ENCODE peak calls at places on chromosomes 7 and 10, in nine cellular contexts. One of them, this sample, is unnamed.
A peak's percentile ranks its signal among the peaks of the same experiment; 100 is the strongest.

GRCh38 chr7:1717903-1718676 is 48.0 kb downstream of the ELFN1 start:
- DNase-seq in lower leg skin: no peak
- DNase-seq in mesothelial cell of epicardium: no peak
- DNase-seq in GM06990: no peak
- DNase-seq in HFFc6: no peak
- DNase-seq in Peyer's patch: no peak
- DNase-seq in HCT116: no peak
- DNase-seq in WTC11: no peak
- DNase-seq in upper lobe of left lung: no peak
- DNase-seq in this sample: no peak

GRCh38 chr10:802506-802905 is 113.0 kb upstream of the DIP2C start:
- DNase-seq in lower leg skin: peak; percentile 67
- DNase-seq in mesothelial cell of epicardium: no peak
- DNase-seq in GM06990: no peak
- DNase-seq in HFFc6: no peak
- DNase-seq in Peyer's patch: no peak
- DNase-seq in HCT116: no peak
- DNase-seq in WTC11: no peak
- DNase-seq in upper lobe of left lung: peak; percentile 20
- DNase-seq in this sample: peak; percentile 13

GRCh38 chr10:99532687-99533495 is at the start of gene NKX2-3:
- DNase-seq in lower leg skin: no peak
- DNase-seq in mesothelial cell of epicardium: no peak
- DNase-seq in GM06990: peak; percentile 72
- DNase-seq in HFFc6: peak; percentile 33
- DNase-seq in Peyer's patch: peak; percentile 81
- DNase-seq in HCT116: no peak
- DNase-seq in WTC11: peak; percentile 92
- DNase-seq in upper lobe of left lung: peak; percentile 36
- DNase-seq in this sample: no peak

GRCh38 chr10:89158446-89158845 is 48.7 kb downstream of the CH25H start:
- DNase-seq in lower leg skin: no peak
- DNase-seq in mesothelial cell of epicardium: no peak
- DNase-seq in GM06990: no peak
- DNase-seq in HFFc6: peak; percentile 83
- DNase-seq in Peyer's patch: no peak
- DNase-seq in HCT116: no peak
- DNase-seq in WTC11: no peak
- DNase-seq in upper lobe of left lung: no peak
- DNase-seq in this sample: no peak

GRCh38 chr7:87473192-87473591 is 2.3 kb downstream of the ABCB4 start:
- DNase-seq in lower leg skin: no peak
- DNase-seq in mesothelial cell of epicardium: no peak
- DNase-seq in GM06990: no peak
- DNase-seq in HFFc6: no peak
- DNase-seq in Peyer's patch: no peak
- DNase-seq in HCT116: no peak
- DNase-seq in WTC11: no peak
- DNase-seq in upper lobe of left lung: no peak
- DNase-seq in this sample: no peak

GRCh38 chr10:86410542-86411124 is 44.0 kb upstream of the GRID1 start:
- DNase-seq in lower leg skin: no peak
- DNase-seq in mesothelial cell of epicardium: no peak
- DNase-seq in GM06990: no peak
- DNase-seq in HFFc6: peak; percentile 89
- DNase-seq in Peyer's patch: no peak
- DNase-seq in HCT116: no peak
- DNase-seq in WTC11: no peak
- DNase-seq in upper lobe of left lung: no peak
- DNase-seq in this sample: no peak

GRCh38 chr10:79196470-79197461 is 128.0 kb downstream of the ZMIZ1 start:
- DNase-seq in lower leg skin: peak; percentile 95
- DNase-seq in mesothelial cell of epicardium: peak; percentile 68
- DNase-seq in GM06990: peak; percentile 61
- DNase-seq in HFFc6: peak; percentile 30
- DNase-seq in Peyer's patch: peak; percentile 86
- DNase-seq in HCT116: peak; percentile 36
- DNase-seq in WTC11: peak; percentile 88
- DNase-seq in upper lobe of left lung: peak; percentile 77
- DNase-seq in this sample: peak; percentile 69

GRCh38 chr7:148916186-148916585 is 32.1 kb upstream of the EZH2 start:
- DNase-seq in lower leg skin: no peak
- DNase-seq in mesothelial cell of epicardium: no peak
- DNase-seq in GM06990: no peak
- DNase-seq in HFFc6: peak; percentile 44
- DNase-seq in Peyer's patch: no peak
- DNase-seq in HCT116: no peak
- DNase-seq in WTC11: no peak
- DNase-seq in upper lobe of left lung: no peak
- DNase-seq in this sample: no peak

GRCh38 chr10:118139321-118139720 is 92.6 kb upstream of the RAB11FIP2 start:
- DNase-seq in lower leg skin: no peak
- DNase-seq in mesothelial cell of epicardium: no peak
- DNase-seq in GM06990: no peak
- DNase-seq in HFFc6: no peak
- DNase-seq in Peyer's patch: no peak
- DNase-seq in HCT116: no peak
- DNase-seq in WTC11: no peak
- DNase-seq in upper lobe of left lung: no peak
- DNase-seq in this sample: no peak

GRCh38 chr10:114925675-114926204 is 12.3 kb upstream of the TRUB1 start:
- DNase-seq in lower leg skin: no peak
- DNase-seq in mesothelial cell of epicardium: no peak
- DNase-seq in GM06990: peak; percentile 26
- DNase-seq in HFFc6: peak; percentile 49
- DNase-seq in Peyer's patch: no peak
- DNase-seq in HCT116: no peak
- DNase-seq in WTC11: no peak
- DNase-seq in upper lobe of left lung: no peak
- DNase-seq in this sample: no peak

GRCh38 chr10:30058570-30059132 is 735 bp downstream of the JCAD start:
- DNase-seq in lower leg skin: no peak
- DNase-seq in mesothelial cell of epicardium: no peak
- DNase-seq in GM06990: no peak
- DNase-seq in HFFc6: no peak
- DNase-seq in Peyer's patch: no peak
- DNase-seq in HCT116: no peak
- DNase-seq in WTC11: peak; percentile 26
- DNase-seq in upper lobe of left lung: no peak
- DNase-seq in this sample: no peak

GRCh38 chr7:1948377-1948796 is 278.3 kb downstream of the ELFN1 start:
- DNase-seq in lower leg skin: no peak
- DNase-seq in mesothelial cell of epicardium: no peak
- DNase-seq in GM06990: no peak
- DNase-seq in HFFc6: no peak
- DNase-seq in Peyer's patch: peak; percentile 37
- DNase-seq in HCT116: no peak
- DNase-seq in WTC11: no peak
- DNase-seq in upper lobe of left lung: no peak
- DNase-seq in this sample: no peak

GRCh38 chr10:97355571-97355975 is 21.0 kb upstream of the FRAT2 start:
- DNase-seq in lower leg skin: no peak
- DNase-seq in mesothelial cell of epicardium: no peak
- DNase-seq in GM06990: no peak
- DNase-seq in HFFc6: no peak
- DNase-seq in Peyer's patch: no peak
- DNase-seq in HCT116: no peak
- DNase-seq in WTC11: peak; percentile 46
- DNase-seq in upper lobe of left lung: peak; percentile 51
- DNase-seq in this sample: no peak

GRCh38 chr7:139582671-139583155 is 59.2 kb downstream of the CLEC2L start:
- DNase-seq in lower leg skin: peak; percentile 70
- DNase-seq in mesothelial cell of epicardium: no peak
- DNase-seq in GM06990: no peak
- DNase-seq in HFFc6: no peak
- DNase-seq in Peyer's patch: no peak
- DNase-seq in HCT116: no peak
- DNase-seq in WTC11: no peak
- DNase-seq in upper lobe of left lung: no peak
- DNase-seq in this sample: no peak

GRCh38 chr7:1679966-1680730 is 10.1 kb downstream of the ELFN1 start:
- DNase-seq in lower leg skin: peak; percentile 66
- DNase-seq in mesothelial cell of epicardium: no peak
- DNase-seq in GM06990: no peak
- DNase-seq in HFFc6: no peak
- DNase-seq in Peyer's patch: no peak
- DNase-seq in HCT116: no peak
- DNase-seq in WTC11: no peak
- DNase-seq in upper lobe of left lung: peak; percentile 8
- DNase-seq in this sample: no peak

GRCh38 chr10:81838950-81839349 is 36.0 kb upstream of the NRG3 start:
- DNase-seq in lower leg skin: no peak
- DNase-seq in mesothelial cell of epicardium: no peak
- DNase-seq in GM06990: no peak
- DNase-seq in HFFc6: no peak
- DNase-seq in Peyer's patch: no peak
- DNase-seq in HCT116: no peak
- DNase-seq in WTC11: peak; percentile 38
- DNase-seq in upper lobe of left lung: no peak
- DNase-seq in this sample: no peak
- TF ChIP-seq CTCF in lower leg skin: no peak
- TF ChIP-seq CTCF in mesothelial cell of epicardium: no peak
- TF ChIP-seq CTCF in GM06990: peak; percentile 15
- TF ChIP-seq CTCF in HFFc6: no peak
- TF ChIP-seq CTCF in Peyer's patch: no peak
- TF ChIP-seq CTCF in HCT116: no peak
- TF ChIP-seq CTCF in WTC11: no peak
- TF ChIP-seq CTCF in upper lobe of left lung: no peak
- TF ChIP-seq CTCF in this sample: no peak

GRCh38 chr7:79341902-79342301 is 111.6 kb downstream of the MAGI2 start:
- DNase-seq in lower leg skin: no peak
- DNase-seq in mesothelial cell of epicardium: no peak
- DNase-seq in GM06990: no peak
- DNase-seq in HFFc6: no peak
- DNase-seq in Peyer's patch: no peak
- DNase-seq in HCT116: no peak
- DNase-seq in WTC11: no peak
- DNase-seq in upper lobe of left lung: no peak
- DNase-seq in this sample: no peak
- TF ChIP-seq CTCF in lower leg skin: no peak
- TF ChIP-seq CTCF in mesothelial cell of epicardium: no peak
- TF ChIP-seq CTCF in GM06990: no peak
- TF ChIP-seq CTCF in HFFc6: no peak
- TF ChIP-seq CTCF in Peyer's patch: no peak
- TF ChIP-seq CTCF in HCT116: peak; percentile 1
- TF ChIP-seq CTCF in WTC11: no peak
- TF ChIP-seq CTCF in upper lobe of left lung: no peak
- TF ChIP-seq CTCF in this sample: no peak

GRCh38 chr7:80204919-80205318 is 70.3 kb downstream of the GNAI1 start:
- DNase-seq in lower leg skin: no peak
- DNase-seq in mesothelial cell of epicardium: no peak
- DNase-seq in GM06990: no peak
- DNase-seq in HFFc6: no peak
- DNase-seq in Peyer's patch: no peak
- DNase-seq in HCT116: no peak
- DNase-seq in WTC11: no peak
- DNase-seq in upper lobe of left lung: no peak
- DNase-seq in this sample: no peak

GRCh38 chr7:80210400-80210799 is 75.8 kb downstream of the GNAI1 start:
- DNase-seq in lower leg skin: no peak
- DNase-seq in mesothelial cell of epicardium: no peak
- DNase-seq in GM06990: no peak
- DNase-seq in HFFc6: no peak
- DNase-seq in Peyer's patch: no peak
- DNase-seq in HCT116: no peak
- DNase-seq in WTC11: no peak
- DNase-seq in upper lobe of left lung: no peak
- DNase-seq in this sample: no peak

GRCh38 chr7:80207501-80207900 is 72.9 kb downstream of the GNAI1 start:
- DNase-seq in lower leg skin: no peak
- DNase-seq in mesothelial cell of epicardium: no peak
- DNase-seq in GM06990: no peak
- DNase-seq in HFFc6: no peak
- DNase-seq in Peyer's patch: no peak
- DNase-seq in HCT116: no peak
- DNase-seq in WTC11: no peak
- DNase-seq in upper lobe of left lung: no peak
- DNase-seq in this sample: no peak

DNA sequence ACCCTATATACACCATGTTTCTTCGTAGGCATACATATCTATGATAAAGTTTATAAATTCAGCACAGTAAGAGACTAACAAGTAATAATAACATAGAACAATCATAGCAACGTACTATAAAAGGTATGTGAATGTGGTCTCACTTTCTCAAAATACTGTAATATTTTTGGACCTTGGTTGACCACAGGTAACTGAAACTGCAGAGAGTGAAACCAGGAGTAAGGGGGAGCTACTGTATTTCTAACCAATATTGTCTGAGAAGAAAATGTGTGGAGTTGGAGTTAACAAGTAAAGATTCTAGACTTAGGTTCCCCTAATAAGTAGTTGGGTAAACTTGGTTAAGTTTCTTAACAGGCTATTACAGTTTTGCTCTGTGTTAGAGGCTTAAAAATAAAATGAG is 72.1 kb downstream of the GNAI1 start:
- DNase-seq in lower leg skin: no peak
- DNase-seq in mesothelial cell of epicardium: no peak
- DNase-seq in GM06990: no peak
- DNase-seq in HFFc6: no peak
- DNase-seq in Peyer's patch: no peak
- DNase-seq in HCT116: no peak
- DNase-seq in WTC11: no peak
- DNase-seq in upper lobe of left lung: no peak
- DNase-seq in this sample: no peak
- TF ChIP-seq CTCF in lower leg skin: no peak
- TF ChIP-seq CTCF in mesothelial cell of epicardium: no peak
- TF ChIP-seq CTCF in GM06990: no peak
- TF ChIP-seq CTCF in HFFc6: no peak
- TF ChIP-seq CTCF in Peyer's patch: no peak
- TF ChIP-seq CTCF in HCT116: no peak
- TF ChIP-seq CTCF in WTC11: no peak
- TF ChIP-seq CTCF in upper lobe of left lung: no peak
- TF ChIP-seq CTCF in this sample: no peak

GRCh38 chr7:101705327-101705726 is 76.2 kb upstream of the MYL10 start:
- DNase-seq in lower leg skin: no peak
- DNase-seq in mesothelial cell of epicardium: no peak
- DNase-seq in GM06990: no peak
- DNase-seq in HFFc6: no peak
- DNase-seq in Peyer's patch: no peak
- DNase-seq in HCT116: no peak
- DNase-seq in WTC11: no peak
- DNase-seq in upper lobe of left lung: no peak
- DNase-seq in this sample: no peak

GRCh38 chr7:101701153-101701794 is 72.2 kb upstream of the MYL10 start:
- DNase-seq in lower leg skin: no peak
- DNase-seq in mesothelial cell of epicardium: no peak
- DNase-seq in GM06990: no peak
- DNase-seq in HFFc6: no peak
- DNase-seq in Peyer's patch: peak; percentile 77
- DNase-seq in HCT116: no peak
- DNase-seq in WTC11: no peak
- DNase-seq in upper lobe of left lung: no peak
- DNase-seq in this sample: no peak

GRCh38 chr7:101699884-101700283 is 70.8 kb upstream of the MYL10 start:
- DNase-seq in lower leg skin: no peak
- DNase-seq in mesothelial cell of epicardium: no peak
- DNase-seq in GM06990: no peak
- DNase-seq in HFFc6: no peak
- DNase-seq in Peyer's patch: no peak
- DNase-seq in HCT116: no peak
- DNase-seq in WTC11: no peak
- DNase-seq in upper lobe of left lung: no peak
- DNase-seq in this sample: no peak

GRCh38 chr7:101700424-101700823 is 71.3 kb upstream of the MYL10 start:
- DNase-seq in lower leg skin: no peak
- DNase-seq in mesothelial cell of epicardium: no peak
- DNase-seq in GM06990: no peak
- DNase-seq in HFFc6: no peak
- DNase-seq in Peyer's patch: no peak
- DNase-seq in HCT116: no peak
- DNase-seq in WTC11: no peak
- DNase-seq in upper lobe of left lung: no peak
- DNase-seq in this sample: no peak

GRCh38 chr7:101702362-101702850 is 73.3 kb upstream of the MYL10 start:
- DNase-seq in lower leg skin: no peak
- DNase-seq in mesothelial cell of epicardium: no peak
- DNase-seq in GM06990: no peak
- DNase-seq in HFFc6: peak; percentile 21
- DNase-seq in Peyer's patch: peak; percentile 76
- DNase-seq in HCT116: peak; percentile 23
- DNase-seq in WTC11: no peak
- DNase-seq in upper lobe of left lung: no peak
- DNase-seq in this sample: no peak
- TF ChIP-seq CTCF in lower leg skin: no peak
- TF ChIP-seq CTCF in mesothelial cell of epicardium: no peak
- TF ChIP-seq CTCF in GM06990: no peak
- TF ChIP-seq CTCF in HFFc6: peak; percentile 37
- TF ChIP-seq CTCF in Peyer's patch: no peak
- TF ChIP-seq CTCF in HCT116: peak; percentile 30
- TF ChIP-seq CTCF in WTC11: no peak
- TF ChIP-seq CTCF in upper lobe of left lung: no peak
- TF ChIP-seq CTCF in this sample: no peak

This sample was measured in activated B cell treated with CpG ODN at 0.5 μM for 24 hours.